ENCODE peak calls at places on chromosomes 1 and 21, in eight cellular contexts. V, D, R, E, L, S, N and K are unnamed samples.

GRCh38 chr1:80799457-80799856 is 1001.3 kb upstream of the ADGRL2 start:
- DNase-seq in V (no peak), D (no peak), R (no peak), E (no peak), L (no peak), S (no peak), N (peak), K (no peak)

GRCh38 chr1:43284065-43284464 is 1.3 kb downstream of the C1orf210 start:
- DNase-seq in V (no peak), D (no peak), R (no peak), E (no peak), L (no peak), S (no peak), N (no peak), K (no peak)

GRCh38 chr1:66476774-66477173 is 57.2 kb upstream of the SGIP1 start:
- DNase-seq in V (no peak), D (no peak), R (no peak), E (no peak), L (no peak), S (peak), N (no peak), K (no peak)

GRCh38 chr1:151518431-151518830 is 7.2 kb downstream of the CGN start:
- DNase-seq in V (no peak), D (no peak), R (no peak), E (no peak), L (no peak), S (no peak), N (no peak), K (no peak)

GRCh38 chr1:17572264-17572985 is 32.9 kb downstream of the ARHGEF10L start:
- DNase-seq in V (no peak), D (no peak), R (no peak), E (peak), L (no peak), S (no peak), N (peak), K (no peak)

GRCh38 chr1:50426108-50426700 is 3.0 kb upstream of the DMRTA2 start:
- DNase-seq in V (no peak), D (no peak), R (no peak), E (peak), L (no peak), S (no peak), N (peak), K (no peak)

GRCh38 chr1:28883242-28883616 is 31.1 kb upstream of the EPB41 start:
- DNase-seq in V (no peak), D (no peak), R (no peak), E (no peak), L (no peak), S (no peak), N (no peak), K (no peak)

GRCh38 chr1:225361176-225361575 is 66.7 kb downstream of the LBR start:
- DNase-seq in V (no peak), D (no peak), R (no peak), E (no peak), L (no peak), S (no peak), N (no peak), K (no peak)

GRCh38 chr1:79005945-79006344 is 585 bp downstream of the ADGRL4 start:
- DNase-seq in V (no peak), D (no peak), R (peak), E (no peak), L (no peak), S (peak), N (peak), K (peak)

GRCh38 chr1:210949039-210949438 is 184.9 kb downstream of the KCNH1 start:
- DNase-seq in V (no peak), D (no peak), R (no peak), E (no peak), L (no peak), S (no peak), N (no peak), K (no peak)

GRCh38 chr1:118151312-118151937 is 33.6 kb downstream of the SPAG17 start:
- DNase-seq in V (peak), D (no peak), R (peak), E (peak), L (no peak), S (peak), N (peak), K (peak)

GRCh38 chr1:85229574-85230097 is 28.8 kb upstream of the SYDE2 start:
- DNase-seq in V (no peak), D (no peak), R (no peak), E (no peak), L (no peak), S (no peak), N (no peak), K (no peak)

GRCh38 chr1:53731201-53731600 is 7.8 kb downstream of the GLIS1 start:
- DNase-seq in V (no peak), D (no peak), R (no peak), E (no peak), L (no peak), S (no peak), N (no peak), K (no peak)

GRCh38 chr1:32321712-32322291 is 14.2 kb downstream of the MARCKSL1 start:
- DNase-seq in V (no peak), D (no peak), R (no peak), E (no peak), L (no peak), S (no peak), N (no peak), K (no peak)

GRCh38 chr1:116148967-116149366 is 37.8 kb downstream of the MAB21L3 start:
- DNase-seq in V (no peak), D (no peak), R (no peak), E (no peak), L (no peak), S (no peak), N (no peak), K (no peak)

GRCh38 chr1:37107153-37107552 is 72.8 kb upstream of the GRIK3 start:
- DNase-seq in V (no peak), D (no peak), R (no peak), E (no peak), L (no peak), S (no peak), N (no peak), K (no peak)

GRCh38 chr1:8671313-8671917 is 146.0 kb downstream of the RERE start:
- DNase-seq in V (peak), D (peak), R (peak), E (peak), L (no peak), S (peak), N (peak), K (peak)

GRCh38 chr1:117770981-117771531 is 158.4 kb downstream of the GDAP2 start:
- DNase-seq in V (no peak), D (no peak), R (no peak), E (no peak), L (no peak), S (no peak), N (no peak), K (no peak)

DNA sequence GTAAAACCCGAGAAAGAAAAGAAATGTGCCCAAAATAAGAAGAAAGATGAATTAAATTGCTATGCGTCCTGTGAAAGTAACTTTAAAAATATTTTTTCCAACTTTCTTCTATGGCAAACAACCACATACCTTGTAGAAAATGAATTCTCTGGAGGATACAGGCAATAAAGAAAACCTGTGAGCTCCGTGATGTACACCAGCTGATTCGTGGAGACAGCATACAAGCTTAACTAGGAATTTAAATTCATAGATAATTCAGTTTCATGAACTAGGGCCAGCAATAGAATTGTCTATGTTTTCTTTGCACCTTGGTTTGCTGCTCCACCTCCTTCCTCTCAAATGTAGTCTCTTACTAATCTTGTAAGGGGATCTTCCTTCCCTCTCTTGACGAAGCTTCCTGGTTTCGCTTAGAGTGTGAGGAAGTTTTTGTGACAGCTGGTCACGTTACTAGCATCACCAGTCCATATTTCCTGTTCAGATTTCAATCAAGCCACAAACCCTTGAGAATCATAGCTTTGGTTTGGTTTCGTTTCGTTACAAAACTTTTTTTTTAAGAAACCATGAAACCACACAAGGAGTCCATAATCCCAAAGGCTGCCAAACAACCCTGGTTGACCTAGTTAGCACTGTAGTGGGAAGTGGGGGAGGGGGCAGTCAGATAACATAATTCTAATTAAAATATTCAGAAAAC is 35.8 kb downstream of the GREM2 start:
- DNase-seq in V (no peak), D (no peak), R (peak), E (no peak), L (no peak), S (peak), N (no peak), K (peak)
- H3K4me3 ChIP-seq in V (no peak), D (peak), R (peak), E (no peak), L (peak), S (peak), N (no peak), K (no peak)

DNA sequence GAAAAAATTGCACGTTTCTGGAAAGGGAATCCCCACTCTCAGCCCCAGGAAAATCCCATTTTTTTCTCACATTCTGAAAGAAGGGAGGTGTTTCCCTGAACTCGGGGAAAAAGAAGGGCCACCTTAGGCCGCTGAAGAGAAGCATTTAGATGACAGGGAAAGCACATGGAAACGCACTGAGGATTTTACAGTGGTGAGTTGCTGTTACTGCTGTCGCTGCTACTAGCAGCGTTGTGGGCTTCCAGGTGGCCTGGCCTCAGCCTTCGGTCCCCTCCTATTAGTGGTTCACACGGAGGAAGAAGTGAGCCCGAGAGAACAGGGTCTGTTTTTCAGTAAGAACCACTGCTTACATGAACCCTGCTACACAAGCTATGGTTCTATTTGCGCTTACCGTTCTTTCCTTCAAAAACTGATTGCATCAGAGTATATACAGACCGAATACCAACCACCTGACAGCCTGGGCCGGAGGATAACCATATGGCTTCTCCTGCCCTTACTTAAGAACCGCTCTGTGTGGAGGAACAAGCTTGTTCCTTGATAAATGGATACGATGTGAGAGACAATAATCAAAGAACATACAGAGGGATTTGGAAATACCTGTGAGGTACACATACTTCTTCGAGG is 986 bp upstream of the KCNT2 start:
- DNase-seq in V (no peak), D (no peak), R (peak), E (no peak), L (no peak), S (peak), N (peak), K (no peak)
- H3K4me3 ChIP-seq in V (peak), D (peak), R (peak), E (peak), L (peak), S (peak), N (peak), K (peak)

DNA sequence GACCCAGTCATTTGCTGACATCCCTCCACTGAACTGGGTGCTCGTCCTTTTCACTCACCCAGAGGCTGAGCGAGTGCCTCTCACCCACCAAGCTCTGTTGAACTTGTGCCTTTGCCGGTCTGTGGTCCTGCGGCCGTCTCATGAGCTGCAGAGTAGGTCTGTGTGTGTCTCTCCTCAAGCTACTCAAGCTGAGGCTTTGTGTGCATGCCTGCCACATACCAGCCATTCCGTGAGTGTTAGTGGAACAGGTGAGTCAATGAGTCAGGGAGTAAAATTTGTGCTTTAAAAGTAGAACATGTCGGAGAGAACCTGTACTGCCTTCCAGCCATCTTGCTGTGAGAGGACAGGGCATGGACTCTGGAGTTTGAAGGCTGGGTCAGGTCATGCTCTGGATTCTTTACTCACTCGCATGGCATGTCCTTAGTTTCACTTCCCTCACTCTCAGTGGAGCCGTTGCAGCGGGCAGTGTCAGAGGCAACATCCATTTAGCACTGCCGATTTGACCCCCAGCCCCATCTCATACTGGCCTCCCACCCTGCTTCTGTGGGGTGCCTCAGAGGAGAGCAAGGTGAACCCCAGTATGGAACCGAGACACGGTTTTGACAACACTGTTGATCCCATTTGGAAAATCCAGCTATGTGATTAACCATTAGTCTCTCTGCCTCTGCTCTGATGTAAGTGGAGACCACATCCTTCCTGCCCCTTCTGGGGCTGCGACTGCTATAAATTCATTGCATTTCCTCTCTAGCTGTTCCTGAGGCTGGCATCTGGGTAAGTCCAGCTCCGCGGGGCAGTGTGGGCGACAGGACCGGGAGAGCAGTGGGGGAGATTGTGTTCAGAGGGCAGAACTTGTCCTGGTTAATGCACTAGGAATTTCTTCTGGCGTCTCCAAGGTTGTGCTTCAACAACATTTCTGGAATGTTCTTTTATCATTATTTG is at the start of gene NLRP3:
- DNase-seq in V (peak), D (peak), R (peak), E (no peak), L (no peak), S (no peak), N (no peak), K (no peak)
- H3K4me3 ChIP-seq in V (peak), D (peak), R (no peak), E (no peak), L (peak), S (peak), N (no peak), K (no peak)

DNA sequence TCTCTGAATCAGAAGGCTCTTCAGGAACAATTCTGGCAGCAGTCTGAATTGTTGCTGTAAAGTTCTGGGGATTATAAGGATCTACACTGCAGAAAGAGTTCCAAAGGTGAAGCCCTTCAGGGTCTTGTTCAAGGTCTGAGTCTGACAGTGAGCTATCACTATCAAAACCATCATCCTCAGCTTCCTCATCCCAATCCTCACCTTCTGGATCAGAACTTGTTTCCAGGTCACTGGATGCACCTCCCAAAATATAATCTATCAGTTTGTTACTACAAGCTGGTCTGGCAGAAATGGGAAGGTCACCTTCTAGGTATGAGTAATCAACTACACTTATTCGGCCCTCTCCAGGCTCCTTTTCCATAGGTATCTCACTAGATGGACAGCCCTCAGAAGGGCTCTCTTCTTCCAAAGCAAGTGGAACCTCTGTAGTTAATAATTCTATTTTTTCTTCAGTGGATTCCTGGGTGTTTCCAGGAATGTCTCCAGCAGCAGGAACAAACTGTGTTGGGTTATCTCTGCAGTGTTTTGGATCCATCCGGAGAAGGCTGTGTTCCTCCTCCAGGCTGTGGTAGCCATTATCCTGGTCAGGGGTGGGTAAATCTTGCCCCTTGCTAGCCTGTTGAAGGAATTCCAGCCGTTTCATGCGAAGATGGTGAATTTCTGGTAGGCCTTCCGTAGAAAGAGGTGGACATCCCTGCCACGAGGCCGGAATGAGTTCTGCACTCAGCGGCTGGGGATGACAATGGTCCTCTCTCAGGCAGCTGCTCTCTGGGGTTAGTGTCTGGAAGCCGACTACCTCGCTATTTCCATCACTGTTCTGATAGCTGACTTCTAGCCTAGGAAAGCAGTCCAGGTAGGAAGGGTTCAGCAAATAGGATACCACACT is 1.5 kb downstream of the PPP1R15B start:
- DNase-seq in V (no peak), D (no peak), R (no peak), E (no peak), L (no peak), S (no peak), N (peak), K (no peak)
- H3K4me3 ChIP-seq in V (peak), D (peak), R (peak), E (peak), L (peak), S (peak), N (peak), K (peak)

GRCh38 chr1:221035680-221036153 is 156.5 kb downstream of the HLX start:
- DNase-seq in V (peak), D (peak), R (peak), E (no peak), L (no peak), S (peak), N (no peak), K (peak)
- H3K4me3 ChIP-seq in V (no peak), D (no peak), R (no peak), E (no peak), L (peak), S (no peak), N (no peak), K (no peak)

DNA sequence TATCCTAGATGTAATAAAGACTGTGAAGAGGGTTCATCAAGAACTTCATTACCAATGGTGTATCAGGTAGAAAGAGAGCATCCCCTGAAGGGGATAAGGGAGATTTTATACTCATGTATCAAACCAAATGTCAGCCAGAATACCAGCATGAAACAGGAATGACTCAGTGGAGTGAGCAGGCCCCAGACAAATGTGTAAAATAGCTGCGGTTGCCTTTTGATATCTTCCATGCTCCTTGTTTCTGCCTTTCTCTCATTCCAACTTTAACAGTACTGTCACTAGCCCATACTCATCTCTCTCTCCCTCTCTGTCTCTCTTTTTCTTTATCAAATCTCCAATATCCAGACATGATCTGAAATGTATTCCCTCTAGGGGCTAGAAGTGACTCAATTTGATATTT is 47.8 kb downstream of the GPR88 start:
- DNase-seq in V (no peak), D (no peak), R (peak), E (no peak), L (no peak), S (peak), N (no peak), K (no peak)
- H3K4me3 ChIP-seq in V (no peak), D (no peak), R (no peak), E (no peak), L (no peak), S (no peak), N (no peak), K (no peak)

GRCh38 chr21:42172596-42173483 is 46.1 kb upstream of the ABCG1 start:
- DNase-seq in V (no peak), D (no peak), R (no peak), E (no peak), L (no peak), S (no peak), N (no peak), K (no peak)
- H3K4me3 ChIP-seq in V (no peak), D (no peak), R (no peak), E (no peak), L (no peak), S (no peak), N (no peak), K (no peak)